ENCODE peak calls at places on chromosomes 11 and 22, in five cellular contexts. P is AG04449, T is K562, C is cardiac muscle cell, I is HFF-Myc. A is an unnamed sample.

GRCh38 chr11:48001438-48002021 is 21.2 kb downstream of the PTPRJ start:
- DNase-seq in T (no peak), I (no peak), C (no peak), P (peak), A (peak)

GRCh38 chr22:47201186-47201995 is 438.9 kb downstream of the TBC1D22A start:
- DNase-seq in P (no peak), T (no peak), I (no peak), C (no peak), A (no peak)

GRCh38 chr11:15967966-15968365 is 388.4 kb downstream of the SOX6 start:
- DNase-seq in I (no peak), P (no peak), C (no peak), T (no peak), A (peak)

GRCh38 chr11:1336836-1337646 is 27.6 kb upstream of the TOLLIP start:
- DNase-seq in C (peak), I (no peak), T (no peak), P (no peak), A (no peak)

GRCh38 chr22:29205598-29206371 is at the start of gene EMID1:
- DNase-seq in T (peak), C (peak), P (no peak), I (no peak), A (peak)

GRCh38 chr22:42701694-42702093 is 19.0 kb downstream of the A4GALT start:
- DNase-seq in I (no peak), P (no peak), T (no peak), C (no peak), A (no peak)

GRCh38 chr22:23268139-23268712 is 87.9 kb downstream of the BCR start:
- DNase-seq in I (no peak), P (no peak), T (peak), C (no peak), A (no peak)

GRCh38 chr11:111427471-111427912 is 48.4 kb upstream of the POU2AF1 start:
- DNase-seq in I (no peak), T (peak), P (no peak), C (no peak), A (no peak)

GRCh38 chr11:78834886-78835285 is 260.2 kb upstream of the NARS2 start:
- DNase-seq in T (no peak), C (no peak), P (no peak), I (no peak), A (no peak)

GRCh38 chr11:115145316-115145715 is 358.9 kb downstream of the CADM1 start:
- DNase-seq in P (no peak), C (no peak), T (no peak), I (no peak), A (no peak)

GRCh38 chr11:19332476-19332875 is 91.7 kb upstream of the E2F8 start:
- DNase-seq in I (no peak), T (no peak), P (no peak), C (no peak), A (no peak)

GRCh38 chr22:29341056-29341848 is 25.8 kb upstream of the RASL10A start:
- DNase-seq in P (no peak), I (no peak), T (no peak), C (no peak), A (no peak)

GRCh38 chr22:42780070-42780540 is 59.4 kb upstream of the A4GALT start:
- DNase-seq in I (peak), P (peak), T (peak), C (peak), A (peak)

GRCh38 chr11:123421589-123421988 is 8.5 kb upstream of the GRAMD1B start:
- DNase-seq in C (no peak), T (no peak), I (no peak), P (no peak), A (no peak)

GRCh38 chr11:6315811-6316425 is 4.4 kb downstream of the CAVIN3 start:
- DNase-seq in T (peak), I (no peak), P (no peak), C (peak), A (peak)

GRCh38 chr22:46613606-46613997 is 6.6 kb upstream of the GRAMD4 start:
- DNase-seq in C (no peak), I (no peak), T (no peak), P (no peak), A (peak)

GRCh38 chr11:93444671-93445073 is 98.5 kb downstream of the SMCO4 start:
- DNase-seq in C (peak), P (no peak), I (no peak), T (no peak), A (peak)

GRCh38 chr22:47121791-47122190 is 359.3 kb downstream of the TBC1D22A start:
- DNase-seq in C (no peak), T (no peak), I (no peak), P (no peak), A (no peak)

GRCh38 chr11:11155962-11156815 is 196.9 kb downstream of the CSNK2A3 start:
- DNase-seq in C (peak), I (no peak), T (peak), P (no peak), A (no peak)

GRCh38 chr11:129815596-129816461 is at the start of gene TMEM45B:
- DNase-seq in I (no peak), P (no peak), C (peak), T (no peak), A (no peak)

GRCh38 chr11:102476812-102477211 is 24.2 kb upstream of the TMEM123 start:
- DNase-seq in P (no peak), I (no peak), T (peak), C (peak), A (no peak)

DNA sequence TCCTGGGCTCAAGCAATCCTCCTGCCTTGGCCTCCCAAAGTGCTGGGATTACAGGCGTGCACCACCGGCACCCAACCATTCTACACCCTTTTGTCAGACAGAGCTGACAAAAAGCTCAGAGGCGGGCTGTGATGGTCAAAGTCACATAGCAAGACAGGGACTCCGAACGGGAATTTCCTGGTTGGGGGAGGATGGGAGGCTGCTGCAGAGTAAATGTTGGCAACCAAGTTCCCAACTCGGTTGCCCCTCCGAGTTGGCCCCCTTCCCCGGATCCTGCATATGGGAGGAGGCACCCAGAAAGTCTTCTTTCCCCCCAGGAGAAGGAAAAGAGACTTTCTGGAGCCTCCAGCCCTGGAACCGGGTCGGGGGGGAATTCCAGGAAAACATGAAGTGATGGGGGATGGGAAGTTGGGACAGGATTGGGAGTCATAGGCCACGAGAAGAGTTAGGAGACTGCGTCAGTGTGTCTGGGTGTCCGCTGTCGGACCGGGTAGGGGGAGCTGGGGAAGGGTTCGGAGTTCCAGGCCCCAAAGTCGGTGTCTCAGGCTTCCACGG is 640 bp downstream of the SELENOM start:
- DNase-seq in C (no peak), P (no peak), T (no peak), I (no peak), A (peak)
- H3K4me3 ChIP-seq in C (peak), P (peak), T (peak), I (peak), A (peak)

DNA sequence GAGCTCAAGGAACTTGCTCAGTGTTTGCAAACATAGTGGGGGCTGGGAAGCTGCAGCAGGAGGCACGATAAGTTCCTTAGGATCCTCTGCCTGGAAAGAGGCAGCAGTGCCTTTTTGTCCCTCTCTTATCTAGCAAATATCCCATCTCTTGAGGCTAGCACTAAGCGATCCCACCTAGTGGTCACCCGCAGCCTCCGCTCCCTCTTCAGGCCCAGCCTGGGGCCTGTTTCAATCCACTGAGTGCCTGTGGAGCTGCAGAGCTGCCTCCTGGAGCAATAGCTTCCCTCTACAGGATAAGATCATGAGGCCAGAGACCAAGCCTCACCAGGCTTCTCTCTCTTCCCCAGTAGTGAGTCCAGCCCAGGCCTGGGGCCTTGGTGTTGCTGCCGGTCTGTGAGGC is 65.8 kb downstream of the SLC22A12 start:
- DNase-seq in P (no peak), C (peak), I (no peak), T (peak), A (no peak)
- TF ChIP-seq CTCF in P (no peak), C (peak), I (no peak), T (peak), A (no peak)

GRCh38 chr11:73314121-73314948 is 6.3 kb downstream of the ARHGEF17 start:
- DNase-seq in T (peak), P (no peak), C (peak), I (no peak), A (peak)
- H3K4me3 ChIP-seq in T (no peak), P (peak), C (peak), I (peak), A (no peak)

DNA sequence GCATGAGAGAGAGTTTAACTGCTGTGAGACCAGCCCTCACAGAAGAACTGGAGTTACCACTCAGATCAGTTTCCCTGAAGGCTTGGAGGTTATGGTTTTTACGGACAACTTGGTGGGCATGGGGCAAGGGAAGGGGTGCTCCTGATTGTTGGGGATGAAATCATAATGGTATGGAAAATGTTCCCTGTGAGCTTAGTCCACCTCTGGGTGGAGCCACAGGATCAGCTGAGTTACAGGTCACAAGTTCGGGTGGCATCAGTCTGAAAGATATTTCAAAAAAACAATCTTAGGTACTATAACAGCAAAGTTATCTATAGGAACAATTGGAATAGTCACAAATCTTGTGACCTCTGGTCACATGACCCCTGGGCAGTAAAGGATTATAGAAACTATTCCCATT is 162.9 kb downstream of the DLG2 start:
- DNase-seq in T (no peak), P (no peak), I (no peak), C (no peak), A (no peak)
- TF ChIP-seq CTCF in T (no peak), P (no peak), I (no peak), C (no peak), A (no peak)

A was measured in fibroblast of mammary gland.